ENCODE peak calls at places on chromosomes 1 and 21, in six cellular contexts. One of them, this sample, is unnamed.

GRCh38 chr1:226939439-226940028 is 560 bp upstream of the COQ8A start:
- DNase-seq in T-helper 2 cell: peak
- DNase-seq in activated naive CD4-positive, alpha-beta T cell treated with anti-CD3 and anti-CD28 coated beads, Interleukin-2, amount 50 U/mL, for 16 hours: no peak
- DNase-seq in iPS-NIHi11: peak
- DNase-seq in lung: peak
- DNase-seq in naive thymus-derived CD4-positive, alpha-beta T cell: no peak
- DNase-seq in this sample: peak

GRCh38 chr1:224292419-224292818 is 37.6 kb downstream of the NVL start:
- DNase-seq in activated naive CD4-positive, alpha-beta T cell treated with anti-CD3 and anti-CD28 coated beads, Interleukin-2, amount 50 U/mL, for 16 hours: no peak
- DNase-seq in T-helper 2 cell: no peak
- DNase-seq in lung: no peak
- DNase-seq in naive thymus-derived CD4-positive, alpha-beta T cell: no peak
- DNase-seq in iPS-NIHi11: no peak
- DNase-seq in this sample: no peak

GRCh38 chr1:171245458-171246064 is 2.7 kb upstream of the FMO1 start:
- DNase-seq in naive thymus-derived CD4-positive, alpha-beta T cell: peak
- DNase-seq in lung: no peak
- DNase-seq in iPS-NIHi11: peak
- DNase-seq in activated naive CD4-positive, alpha-beta T cell treated with anti-CD3 and anti-CD28 coated beads, Interleukin-2, amount 50 U/mL, for 16 hours: no peak
- DNase-seq in T-helper 2 cell: peak
- DNase-seq in this sample: no peak

GRCh38 chr1:222171005-222171404 is 376.9 kb downstream of the HHIPL2 start:
- DNase-seq in activated naive CD4-positive, alpha-beta T cell treated with anti-CD3 and anti-CD28 coated beads, Interleukin-2, amount 50 U/mL, for 16 hours: no peak
- DNase-seq in iPS-NIHi11: peak
- DNase-seq in naive thymus-derived CD4-positive, alpha-beta T cell: no peak
- DNase-seq in T-helper 2 cell: peak
- DNase-seq in lung: no peak
- DNase-seq in this sample: no peak

GRCh38 chr1:111334169-111334568 is 43.5 kb downstream of the CHIA start:
- DNase-seq in T-helper 2 cell: peak
- DNase-seq in activated naive CD4-positive, alpha-beta T cell treated with anti-CD3 and anti-CD28 coated beads, Interleukin-2, amount 50 U/mL, for 16 hours: peak
- DNase-seq in iPS-NIHi11: peak
- DNase-seq in lung: no peak
- DNase-seq in naive thymus-derived CD4-positive, alpha-beta T cell: peak
- DNase-seq in this sample: no peak

GRCh38 chr1:41456847-41457540 is 27.5 kb downstream of the EDN2 start:
- DNase-seq in naive thymus-derived CD4-positive, alpha-beta T cell: no peak
- DNase-seq in iPS-NIHi11: no peak
- DNase-seq in T-helper 2 cell: no peak
- DNase-seq in lung: no peak
- DNase-seq in activated naive CD4-positive, alpha-beta T cell treated with anti-CD3 and anti-CD28 coated beads, Interleukin-2, amount 50 U/mL, for 16 hours: no peak
- DNase-seq in this sample: no peak

GRCh38 chr1:26833432-26834405 is 7.2 kb downstream of the ZDHHC18 start:
- DNase-seq in naive thymus-derived CD4-positive, alpha-beta T cell: peak
- DNase-seq in T-helper 2 cell: peak
- DNase-seq in iPS-NIHi11: no peak
- DNase-seq in lung: peak
- DNase-seq in activated naive CD4-positive, alpha-beta T cell treated with anti-CD3 and anti-CD28 coated beads, Interleukin-2, amount 50 U/mL, for 16 hours: peak
- DNase-seq in this sample: no peak

GRCh38 chr1:4598561-4598960 is 55.8 kb upstream of the AJAP1 start:
- DNase-seq in iPS-NIHi11: no peak
- DNase-seq in T-helper 2 cell: no peak
- DNase-seq in activated naive CD4-positive, alpha-beta T cell treated with anti-CD3 and anti-CD28 coated beads, Interleukin-2, amount 50 U/mL, for 16 hours: no peak
- DNase-seq in lung: no peak
- DNase-seq in naive thymus-derived CD4-positive, alpha-beta T cell: no peak
- DNase-seq in this sample: no peak

GRCh38 chr21:44372616-44373015 is 19.2 kb downstream of the TRPM2 start:
- DNase-seq in lung: no peak
- DNase-seq in activated naive CD4-positive, alpha-beta T cell treated with anti-CD3 and anti-CD28 coated beads, Interleukin-2, amount 50 U/mL, for 16 hours: no peak
- DNase-seq in T-helper 2 cell: no peak
- DNase-seq in iPS-NIHi11: no peak
- DNase-seq in naive thymus-derived CD4-positive, alpha-beta T cell: no peak
- DNase-seq in this sample: no peak

GRCh38 chr21:16455978-16456377 is 726.2 kb downstream of the USP25 start:
- DNase-seq in naive thymus-derived CD4-positive, alpha-beta T cell: no peak
- DNase-seq in iPS-NIHi11: no peak
- DNase-seq in T-helper 2 cell: no peak
- DNase-seq in lung: no peak
- DNase-seq in activated naive CD4-positive, alpha-beta T cell treated with anti-CD3 and anti-CD28 coated beads, Interleukin-2, amount 50 U/mL, for 16 hours: no peak
- DNase-seq in this sample: peak

GRCh38 chr1:186841599-186841998 is 12.8 kb downstream of the PLA2G4A start:
- DNase-seq in iPS-NIHi11: no peak
- DNase-seq in activated naive CD4-positive, alpha-beta T cell treated with anti-CD3 and anti-CD28 coated beads, Interleukin-2, amount 50 U/mL, for 16 hours: no peak
- DNase-seq in lung: no peak
- DNase-seq in T-helper 2 cell: no peak
- DNase-seq in naive thymus-derived CD4-positive, alpha-beta T cell: no peak
- DNase-seq in this sample: no peak

GRCh38 chr1:114345930-114346479 is 165.0 kb downstream of the TRIM33 start:
- DNase-seq in naive thymus-derived CD4-positive, alpha-beta T cell: no peak
- DNase-seq in activated naive CD4-positive, alpha-beta T cell treated with anti-CD3 and anti-CD28 coated beads, Interleukin-2, amount 50 U/mL, for 16 hours: no peak
- DNase-seq in lung: no peak
- DNase-seq in T-helper 2 cell: peak
- DNase-seq in iPS-NIHi11: peak
- DNase-seq in this sample: peak

GRCh38 chr1:183023601-183024351 is 556 bp downstream of the LAMC1 start:
- DNase-seq in naive thymus-derived CD4-positive, alpha-beta T cell: peak
- DNase-seq in lung: peak
- DNase-seq in activated naive CD4-positive, alpha-beta T cell treated with anti-CD3 and anti-CD28 coated beads, Interleukin-2, amount 50 U/mL, for 16 hours: peak
- DNase-seq in T-helper 2 cell: peak
- DNase-seq in iPS-NIHi11: peak
- DNase-seq in this sample: no peak

GRCh38 chr1:198776602-198777029 is 137.8 kb downstream of the PTPRC start:
- DNase-seq in naive thymus-derived CD4-positive, alpha-beta T cell: no peak
- DNase-seq in T-helper 2 cell: no peak
- DNase-seq in activated naive CD4-positive, alpha-beta T cell treated with anti-CD3 and anti-CD28 coated beads, Interleukin-2, amount 50 U/mL, for 16 hours: no peak
- DNase-seq in lung: peak
- DNase-seq in iPS-NIHi11: no peak
- DNase-seq in this sample: peak

GRCh38 chr1:116472431-116472961 is 98.3 kb downstream of the CD58 start:
- DNase-seq in activated naive CD4-positive, alpha-beta T cell treated with anti-CD3 and anti-CD28 coated beads, Interleukin-2, amount 50 U/mL, for 16 hours: no peak
- DNase-seq in lung: no peak
- DNase-seq in iPS-NIHi11: peak
- DNase-seq in T-helper 2 cell: no peak
- DNase-seq in naive thymus-derived CD4-positive, alpha-beta T cell: no peak
- DNase-seq in this sample: no peak

GRCh38 chr21:14875704-14876364 is 189.0 kb downstream of the NRIP1 start:
- DNase-seq in T-helper 2 cell: no peak
- DNase-seq in activated naive CD4-positive, alpha-beta T cell treated with anti-CD3 and anti-CD28 coated beads, Interleukin-2, amount 50 U/mL, for 16 hours: no peak
- DNase-seq in lung: no peak
- DNase-seq in iPS-NIHi11: no peak
- DNase-seq in naive thymus-derived CD4-positive, alpha-beta T cell: no peak
- DNase-seq in this sample: no peak

GRCh38 chr1:105337427-105337826 is 1587.7 kb downstream of the AMY1C start:
- DNase-seq in T-helper 2 cell: no peak
- DNase-seq in iPS-NIHi11: no peak
- DNase-seq in activated naive CD4-positive, alpha-beta T cell treated with anti-CD3 and anti-CD28 coated beads, Interleukin-2, amount 50 U/mL, for 16 hours: no peak
- DNase-seq in lung: no peak
- DNase-seq in naive thymus-derived CD4-positive, alpha-beta T cell: no peak
- DNase-seq in this sample: no peak

GRCh38 chr1:47434051-47434842 is 3.6 kb upstream of the FOXD2 start:
- DNase-seq in activated naive CD4-positive, alpha-beta T cell treated with anti-CD3 and anti-CD28 coated beads, Interleukin-2, amount 50 U/mL, for 16 hours: no peak
- DNase-seq in naive thymus-derived CD4-positive, alpha-beta T cell: peak
- DNase-seq in lung: peak
- DNase-seq in T-helper 2 cell: no peak
- DNase-seq in iPS-NIHi11: no peak
- DNase-seq in this sample: peak

GRCh38 chr21:33126569-33126968 is 56.6 kb downstream of the OLIG1 start:
- DNase-seq in T-helper 2 cell: no peak
- DNase-seq in activated naive CD4-positive, alpha-beta T cell treated with anti-CD3 and anti-CD28 coated beads, Interleukin-2, amount 50 U/mL, for 16 hours: no peak
- DNase-seq in naive thymus-derived CD4-positive, alpha-beta T cell: no peak
- DNase-seq in lung: no peak
- DNase-seq in iPS-NIHi11: no peak
- DNase-seq in this sample: peak

GRCh38 chr1:206933333-206933945 is 11.7 kb upstream of the FCMR start:
- DNase-seq in T-helper 2 cell: peak
- DNase-seq in activated naive CD4-positive, alpha-beta T cell treated with anti-CD3 and anti-CD28 coated beads, Interleukin-2, amount 50 U/mL, for 16 hours: peak
- DNase-seq in naive thymus-derived CD4-positive, alpha-beta T cell: peak
- DNase-seq in lung: peak
- DNase-seq in iPS-NIHi11: peak
- DNase-seq in this sample: peak

GRCh38 chr1:66840929-66841328 is 39.9 kb upstream of the INSL5 start:
- DNase-seq in activated naive CD4-positive, alpha-beta T cell treated with anti-CD3 and anti-CD28 coated beads, Interleukin-2, amount 50 U/mL, for 16 hours: no peak
- DNase-seq in T-helper 2 cell: peak
- DNase-seq in lung: no peak
- DNase-seq in naive thymus-derived CD4-positive, alpha-beta T cell: peak
- DNase-seq in iPS-NIHi11: no peak
- DNase-seq in this sample: no peak

This sample was measured in head of caudate nucleus.